ENCODE peak calls at places on chromosomes 16 and 17, in six cellular contexts. One of them, this sample, is unnamed.

GRCh38 chr17:46115687-46116086 is 77.5 kb downstream of the KANSL1 start:
- DNase-seq in Calu3: no peak
- DNase-seq in neural crest cell: no peak
- DNase-seq in breast epithelium: no peak
- DNase-seq in cardiac muscle cell: peak
- DNase-seq in AG04450: no peak
- DNase-seq in this sample: no peak

GRCh38 chr16:12538667-12539081 is 265.0 kb downstream of the CPPED1 start:
- DNase-seq in Calu3: no peak
- DNase-seq in neural crest cell: no peak
- DNase-seq in breast epithelium: peak
- DNase-seq in cardiac muscle cell: no peak
- DNase-seq in AG04450: no peak
- DNase-seq in this sample: no peak

GRCh38 chr16:65889533-65889966 is 476.9 kb upstream of the CDH5 start:
- DNase-seq in Calu3: peak
- DNase-seq in neural crest cell: no peak
- DNase-seq in breast epithelium: no peak
- DNase-seq in cardiac muscle cell: peak
- DNase-seq in AG04450: no peak
- DNase-seq in this sample: no peak

GRCh38 chr17:38731526-38732294 is 1.6 kb downstream of the CISD3 start:
- DNase-seq in Calu3: no peak
- DNase-seq in neural crest cell: no peak
- DNase-seq in breast epithelium: no peak
- DNase-seq in cardiac muscle cell: no peak
- DNase-seq in AG04450: no peak
- DNase-seq in this sample: no peak

GRCh38 chr16:67447508-67448076 is 16.7 kb downstream of the HSD11B2 start:
- DNase-seq in Calu3: peak
- DNase-seq in neural crest cell: no peak
- DNase-seq in breast epithelium: no peak
- DNase-seq in cardiac muscle cell: peak
- DNase-seq in AG04450: peak
- DNase-seq in this sample: no peak

GRCh38 chr16:30063893-30064745 is 1.4 kb upstream of the ALDOA start:
- DNase-seq in Calu3: peak
- DNase-seq in neural crest cell: no peak
- DNase-seq in breast epithelium: peak
- DNase-seq in cardiac muscle cell: no peak
- DNase-seq in AG04450: no peak
- DNase-seq in this sample: peak

GRCh38 chr16:17571499-17572093 is 100.8 kb upstream of the XYLT1 start:
- DNase-seq in Calu3: peak
- DNase-seq in neural crest cell: no peak
- DNase-seq in breast epithelium: no peak
- DNase-seq in cardiac muscle cell: no peak
- DNase-seq in AG04450: no peak
- DNase-seq in this sample: no peak

GRCh38 chr17:43449470-43450202 is 34.1 kb upstream of the DHX8 start:
- DNase-seq in Calu3: peak
- DNase-seq in neural crest cell: no peak
- DNase-seq in breast epithelium: no peak
- DNase-seq in cardiac muscle cell: no peak
- DNase-seq in AG04450: no peak
- DNase-seq in this sample: no peak

GRCh38 chr17:69501591-69502468 is 87.3 kb downstream of the MAP2K6 start:
- DNase-seq in Calu3: peak
- DNase-seq in neural crest cell: no peak
- DNase-seq in breast epithelium: peak
- DNase-seq in cardiac muscle cell: peak
- DNase-seq in AG04450: peak
- DNase-seq in this sample: no peak

GRCh38 chr16:66167564-66168291 is 198.8 kb upstream of the CDH5 start:
- DNase-seq in Calu3: no peak
- DNase-seq in neural crest cell: no peak
- DNase-seq in breast epithelium: no peak
- DNase-seq in cardiac muscle cell: peak
- DNase-seq in AG04450: no peak
- DNase-seq in this sample: no peak

GRCh38 chr16:22092143-22092933 is at the start of gene VWA3A:
- DNase-seq in Calu3: peak
- DNase-seq in neural crest cell: no peak
- DNase-seq in breast epithelium: no peak
- DNase-seq in cardiac muscle cell: peak
- DNase-seq in AG04450: peak
- DNase-seq in this sample: no peak

GRCh38 chr17:55726440-55726839 is 3.8 kb upstream of the TMEM100 start:
- DNase-seq in Calu3: peak
- DNase-seq in neural crest cell: no peak
- DNase-seq in breast epithelium: peak
- DNase-seq in cardiac muscle cell: peak
- DNase-seq in AG04450: peak
- DNase-seq in this sample: no peak

GRCh38 chr16:89193576-89194293 is 6.6 kb downstream of the SLC22A31 start:
- DNase-seq in Calu3: peak
- DNase-seq in neural crest cell: no peak
- DNase-seq in breast epithelium: no peak
- DNase-seq in cardiac muscle cell: no peak
- DNase-seq in AG04450: no peak
- DNase-seq in this sample: no peak

GRCh38 chr17:73420897-73421296 is 109.1 kb upstream of the CDC42EP4 start:
- DNase-seq in Calu3: peak
- DNase-seq in neural crest cell: no peak
- DNase-seq in breast epithelium: no peak
- DNase-seq in cardiac muscle cell: peak
- DNase-seq in AG04450: no peak
- DNase-seq in this sample: no peak

GRCh38 chr16:4625617-4626159 is 1.1 kb downstream of the MGRN1 start:
- DNase-seq in Calu3: no peak
- DNase-seq in neural crest cell: no peak
- DNase-seq in breast epithelium: no peak
- DNase-seq in cardiac muscle cell: no peak
- DNase-seq in AG04450: no peak
- DNase-seq in this sample: no peak

GRCh38 chr17:49926886-49927285 is 42.1 kb upstream of the DLX4 start:
- DNase-seq in Calu3: no peak
- DNase-seq in neural crest cell: no peak
- DNase-seq in breast epithelium: no peak
- DNase-seq in cardiac muscle cell: peak
- DNase-seq in AG04450: no peak
- DNase-seq in this sample: no peak

GRCh38 chr17:68580236-68580903 is 20.8 kb downstream of the FAM20A start:
- DNase-seq in Calu3: no peak
- DNase-seq in neural crest cell: no peak
- DNase-seq in breast epithelium: peak
- DNase-seq in cardiac muscle cell: peak
- DNase-seq in AG04450: no peak
- DNase-seq in this sample: no peak

GRCh38 chr17:41549596-41550039 is 21.5 kb upstream of the KRT19 start:
- DNase-seq in Calu3: no peak
- DNase-seq in neural crest cell: no peak
- DNase-seq in breast epithelium: no peak
- DNase-seq in cardiac muscle cell: no peak
- DNase-seq in AG04450: no peak
- DNase-seq in this sample: no peak

GRCh38 chr17:60160829-60161501 is 11.2 kb downstream of the CA4 start:
- DNase-seq in Calu3: no peak
- DNase-seq in neural crest cell: no peak
- DNase-seq in breast epithelium: no peak
- DNase-seq in cardiac muscle cell: no peak
- DNase-seq in AG04450: no peak
- DNase-seq in this sample: no peak

GRCh38 chr17:57672205-57672632 is 72.9 kb downstream of the CCDC182 start:
- DNase-seq in Calu3: no peak
- DNase-seq in neural crest cell: no peak
- DNase-seq in breast epithelium: peak
- DNase-seq in cardiac muscle cell: peak
- DNase-seq in AG04450: no peak
- DNase-seq in this sample: no peak
- TF ChIP-seq CTCF in Calu3: no peak
- TF ChIP-seq CTCF in neural crest cell: no peak
- TF ChIP-seq CTCF in breast epithelium: no peak
- TF ChIP-seq CTCF in cardiac muscle cell: no peak
- TF ChIP-seq CTCF in AG04450: no peak
- TF ChIP-seq CTCF in this sample: no peak

GRCh38 chr17:82876602-82877391 is 37.0 kb upstream of the ZNF750 start:
- DNase-seq in Calu3: peak
- DNase-seq in neural crest cell: peak
- DNase-seq in breast epithelium: peak
- DNase-seq in cardiac muscle cell: peak
- DNase-seq in AG04450: peak
- DNase-seq in this sample: no peak
- TF ChIP-seq CTCF in Calu3: no peak
- TF ChIP-seq CTCF in neural crest cell: peak
- TF ChIP-seq CTCF in breast epithelium: peak
- TF ChIP-seq CTCF in cardiac muscle cell: peak
- TF ChIP-seq CTCF in AG04450: peak
- TF ChIP-seq CTCF in this sample: no peak

GRCh38 chr17:81143200-81143527 is 22.1 kb upstream of the PVALEF start:
- DNase-seq in Calu3: no peak
- DNase-seq in neural crest cell: no peak
- DNase-seq in breast epithelium: no peak
- DNase-seq in cardiac muscle cell: no peak
- DNase-seq in AG04450: no peak
- DNase-seq in this sample: no peak

GRCh38 chr17:81142301-81143199 is 22.8 kb upstream of the PVALEF start:
- DNase-seq in Calu3: peak
- DNase-seq in neural crest cell: peak
- DNase-seq in breast epithelium: peak
- DNase-seq in cardiac muscle cell: peak
- DNase-seq in AG04450: peak
- DNase-seq in this sample: peak

GRCh38 chr17:81140695-81141094 is 24.6 kb upstream of the PVALEF start:
- DNase-seq in Calu3: no peak
- DNase-seq in neural crest cell: no peak
- DNase-seq in breast epithelium: no peak
- DNase-seq in cardiac muscle cell: no peak
- DNase-seq in AG04450: no peak
- DNase-seq in this sample: no peak

GRCh38 chr17:81144423-81144781 is 20.9 kb upstream of the PVALEF start:
- DNase-seq in Calu3: no peak
- DNase-seq in neural crest cell: no peak
- DNase-seq in breast epithelium: no peak
- DNase-seq in cardiac muscle cell: no peak
- DNase-seq in AG04450: no peak
- DNase-seq in this sample: no peak

DNA sequence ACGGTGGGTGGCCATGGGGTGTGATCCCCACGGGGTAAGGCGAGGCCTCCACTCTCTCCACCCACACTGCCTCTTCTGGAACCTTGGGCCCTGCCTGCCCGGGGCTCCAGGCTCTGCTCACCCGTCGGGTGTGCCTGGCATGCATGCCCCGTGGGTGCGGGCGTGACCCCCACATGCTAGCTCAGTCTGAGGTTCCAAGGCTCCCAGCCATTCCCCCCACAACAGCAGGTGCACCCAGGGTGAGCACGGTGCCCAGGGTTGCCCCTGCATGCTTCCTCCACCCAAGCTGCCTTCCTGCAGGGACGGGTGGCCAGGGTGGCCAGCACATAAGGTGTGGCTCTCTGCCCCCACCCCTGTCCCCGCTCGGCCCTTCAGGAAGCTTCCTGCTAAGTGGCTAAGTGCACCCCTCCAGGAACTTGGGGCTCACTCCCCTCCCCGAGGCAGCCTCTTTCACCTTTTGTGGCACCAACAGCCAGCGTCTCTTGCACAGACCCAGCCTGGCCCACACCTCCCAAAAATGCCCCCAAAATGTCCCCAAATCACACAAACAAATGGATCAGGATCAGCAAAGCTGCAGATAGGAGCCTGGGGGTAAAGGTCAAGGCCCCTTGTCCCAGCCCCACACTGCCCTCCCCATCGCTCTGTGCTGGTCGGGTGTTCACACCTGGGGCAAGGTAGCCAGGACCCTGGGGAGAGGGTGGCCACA is 21.4 kb upstream of the PVALEF start:
- DNase-seq in Calu3: no peak
- DNase-seq in neural crest cell: no peak
- DNase-seq in breast epithelium: no peak
- DNase-seq in cardiac muscle cell: no peak
- DNase-seq in AG04450: no peak
- DNase-seq in this sample: no peak
- TF ChIP-seq CTCF in Calu3: no peak
- TF ChIP-seq CTCF in neural crest cell: no peak
- TF ChIP-seq CTCF in breast epithelium: no peak
- TF ChIP-seq CTCF in cardiac muscle cell: no peak
- TF ChIP-seq CTCF in AG04450: no peak
- TF ChIP-seq CTCF in this sample: no peak

GRCh38 chr17:588519-588918 is 126.1 kb downstream of the VPS53 start:
- DNase-seq in Calu3: no peak
- DNase-seq in neural crest cell: no peak
- DNase-seq in breast epithelium: no peak
- DNase-seq in cardiac muscle cell: peak
- DNase-seq in AG04450: no peak
- DNase-seq in this sample: no peak

DNA sequence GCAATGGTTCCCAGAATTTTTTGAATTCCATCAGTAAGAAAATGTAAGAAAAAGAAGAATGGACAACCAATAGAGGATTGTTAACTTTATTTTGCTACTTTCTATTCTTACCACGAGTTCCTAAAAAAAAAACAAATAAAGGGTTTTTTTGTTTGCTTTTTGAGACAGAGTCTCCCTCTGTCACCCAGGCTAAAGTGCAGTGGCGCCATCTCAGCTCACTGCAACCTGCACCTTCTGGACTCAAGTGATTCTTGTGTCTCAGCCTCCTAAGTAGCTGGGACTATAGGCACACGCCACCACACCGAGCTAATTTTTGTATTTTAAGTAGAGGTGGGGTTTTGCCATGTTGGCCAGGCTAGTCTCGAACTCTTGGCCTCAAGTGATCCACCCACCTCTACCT is 127.7 kb downstream of the VPS53 start:
- DNase-seq in Calu3: no peak
- DNase-seq in neural crest cell: no peak
- DNase-seq in breast epithelium: no peak
- DNase-seq in cardiac muscle cell: no peak
- DNase-seq in AG04450: no peak
- DNase-seq in this sample: no peak
- TF ChIP-seq CTCF in Calu3: no peak
- TF ChIP-seq CTCF in neural crest cell: no peak
- TF ChIP-seq CTCF in breast epithelium: no peak
- TF ChIP-seq CTCF in cardiac muscle cell: no peak
- TF ChIP-seq CTCF in AG04450: no peak
- TF ChIP-seq CTCF in this sample: no peak

This sample was measured in D721Med.